ENCODE peak calls at places on chromosome 20, in five cellular contexts. Q is prostate gland, U is breast epithelium, Y is esophagus muscularis mucosa, X is upper lobe of left lung. I is an unnamed sample.

GRCh38 chr20:15818651-15819071 is 754.6 kb downstream of the KIF16B start:
- DNase-seq in Q (peak; percentile 8), U (no peak), Y (no peak), X (no peak), I (no peak)

GRCh38 chr20:17594443-17594842 is 24.6 kb downstream of the DSTN start:
- DNase-seq in Q (peak; percentile 93), U (peak; percentile 78), Y (no peak), X (peak; percentile 87), I (no peak)

GRCh38 chr20:11080010-11080409 is 406.2 kb upstream of the JAG1 start:
- DNase-seq in Q (no peak), U (no peak), Y (no peak), X (no peak), I (no peak)

GRCh38 chr20:32451682-32452461 is 93.7 kb downstream of the ASXL1 start:
- DNase-seq in Q (no peak), U (peak; percentile 41), Y (no peak), X (no peak), I (no peak)

GRCh38 chr20:1845701-1846100 is 49.5 kb upstream of the SIRPA start:
- DNase-seq in Q (no peak), U (no peak), Y (no peak), X (no peak), I (no peak)

GRCh38 chr20:9407805-9408421 is 106.5 kb upstream of the LAMP5 start:
- DNase-seq in Q (peak; percentile 53), U (peak; percentile 53), Y (no peak), X (peak; percentile 55), I (no peak)

GRCh38 chr20:46057856-46058655 is 29.0 kb downstream of the SLC12A5 start:
- DNase-seq in Q (no peak), U (no peak), Y (peak; percentile 91), X (peak; percentile 68), I (peak; percentile 56)

GRCh38 chr20:45951474-45951873 is 17.0 kb downstream of the PCIF1 start:
- DNase-seq in Q (no peak), U (no peak), Y (no peak), X (no peak), I (no peak)

GRCh38 chr20:58650181-58650775 is 805 bp upstream of the STX16 start:
- DNase-seq in Q (no peak), U (no peak), Y (peak; percentile 85), X (peak; percentile 24), I (peak; percentile 64)

GRCh38 chr20:33145521-33145920 is 22.4 kb upstream of the BPIFA2 start:
- DNase-seq in Q (no peak), U (no peak), Y (no peak), X (no peak), I (no peak)

GRCh38 chr20:57109151-57109953 is 157.1 kb downstream of the BMP7 start:
- DNase-seq in Q (no peak), U (no peak), Y (no peak), X (no peak), I (no peak)

GRCh38 chr20:19205999-19206398 is 6.4 kb upstream of the SLC24A3 start:
- DNase-seq in Q (peak; percentile 62), U (peak; percentile 80), Y (peak; percentile 96), X (peak; percentile 74), I (no peak)

GRCh38 chr20:61328906-61329558 is 77.0 kb downstream of the CDH4 start:
- DNase-seq in Q (no peak), U (no peak), Y (no peak), X (no peak), I (no peak)

GRCh38 chr20:47317127-47317895 is 39.2 kb downstream of the ZMYND8 start:
- DNase-seq in Q (peak; percentile 86), U (peak; percentile 65), Y (peak; percentile 98), X (peak; percentile 88), I (peak; percentile 98)

GRCh38 chr20:37401930-37402675 is 56.2 kb downstream of the SRC start:
- DNase-seq in Q (no peak), U (no peak), Y (no peak), X (no peak), I (no peak)

GRCh38 chr20:37403107-37404033 is 57.4 kb downstream of the SRC start:
- DNase-seq in Q (no peak), U (no peak), Y (no peak), X (no peak), I (no peak)

GRCh38 chr20:37406010-37406998 is 60.4 kb downstream of the SRC start:
- DNase-seq in Q (no peak), U (no peak), Y (no peak), X (peak; percentile 32), I (no peak)

GRCh38 chr20:37405351-37405897 is 59.5 kb downstream of the SRC start:
- DNase-seq in Q (no peak), U (no peak), Y (no peak), X (no peak), I (no peak)

GRCh38 chr20:37404461-37404881 is 58.5 kb downstream of the SRC start:
- DNase-seq in Q (no peak), U (no peak), Y (no peak), X (no peak), I (no peak)
- TF ChIP-seq POLR2AphosphoS5 in Q (no peak), U (no peak), Y (no peak), X (no peak), I (peak; percentile 15)

GRCh38 chr20:49281913-49282467 is 4.1 kb upstream of the ZNFX1 start:
- DNase-seq in Q (no peak), U (no peak), Y (no peak), X (no peak), I (no peak)

GRCh38 chr20:49278817-49279676 is 1.2 kb upstream of the ZNFX1 start:
- DNase-seq in Q (no peak), U (no peak), Y (no peak), X (peak; percentile 32), I (no peak)

GRCh38 chr20:49281059-49281912 is 3.4 kb upstream of the ZNFX1 start:
- DNase-seq in Q (no peak), U (no peak), Y (no peak), X (peak; percentile 35), I (no peak)

GRCh38 chr20:49279677-49280462 is 2.0 kb upstream of the ZNFX1 start:
- DNase-seq in Q (no peak), U (no peak), Y (no peak), X (no peak), I (no peak)

DNA sequence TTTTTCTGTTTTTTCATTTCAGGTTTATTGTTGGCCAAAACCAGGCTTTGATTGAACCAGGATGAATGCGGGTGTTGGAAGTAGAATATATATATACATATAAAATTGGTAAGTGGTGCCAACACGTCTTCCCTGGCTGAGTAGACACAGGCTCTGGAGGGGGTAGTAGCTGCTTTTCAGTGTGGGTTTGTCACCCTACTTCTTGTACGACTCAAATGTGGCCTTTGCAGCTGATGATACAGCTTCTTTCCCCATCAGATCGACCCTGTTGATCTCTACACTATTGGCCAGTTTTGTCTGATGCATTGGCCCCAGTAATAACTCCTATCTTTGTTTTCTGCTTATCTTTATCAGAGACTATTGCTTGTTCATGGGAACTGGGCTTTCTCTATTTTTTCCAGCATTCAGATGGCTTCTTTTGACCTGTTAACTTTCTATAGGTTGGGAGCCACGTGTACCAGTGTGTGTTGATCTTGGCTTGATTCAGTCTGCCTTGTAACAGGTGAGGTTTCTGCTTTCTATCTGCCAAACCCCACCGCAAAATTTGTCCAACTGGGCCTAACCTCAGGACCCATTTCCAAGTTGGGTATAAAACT is 2.7 kb upstream of the ZNFX1 start:
- DNase-seq in Q (no peak), U (no peak), Y (no peak), X (no peak), I (no peak)
- H3K4me1 ChIP-seq in Q (peaks cover 20% of the 10 kb centered on the region), U (peaks cover 10% of the 10 kb centered on the region), Y (peaks cover 64% of the 10 kb centered on the region), X (peaks cover 46% of the 10 kb centered on the region), I (peaks cover 67% of the 10 kb centered on the region)

DNA sequence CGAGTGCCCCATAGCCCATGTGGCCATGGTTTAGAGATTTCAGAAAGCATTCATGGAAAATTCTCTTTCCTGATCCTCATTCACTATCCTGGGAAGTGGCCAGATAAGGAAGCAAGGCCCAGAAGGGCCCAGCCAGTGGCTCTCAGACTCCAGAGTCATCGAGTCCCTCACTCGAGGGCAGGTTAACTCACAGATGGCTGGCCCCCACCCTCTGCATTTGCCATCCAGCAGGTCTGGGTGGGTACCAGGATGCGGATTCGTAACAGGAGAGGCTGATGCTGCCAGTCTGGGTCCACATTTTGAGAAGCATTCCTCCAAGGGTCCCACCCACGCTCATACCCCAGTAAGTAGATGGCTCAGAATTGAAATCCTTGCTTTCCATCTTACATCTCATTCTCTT is 3.8 kb upstream of the SSTR4 start:
- DNase-seq in Q (no peak), U (no peak), Y (no peak), X (no peak), I (no peak)
- H3K27ac ChIP-seq in Q (no peak overlapping the region), U (no peak overlapping the region), Y (no peak overlapping the region), X (no peak overlapping the region), I (no peak overlapping the region)

DNA sequence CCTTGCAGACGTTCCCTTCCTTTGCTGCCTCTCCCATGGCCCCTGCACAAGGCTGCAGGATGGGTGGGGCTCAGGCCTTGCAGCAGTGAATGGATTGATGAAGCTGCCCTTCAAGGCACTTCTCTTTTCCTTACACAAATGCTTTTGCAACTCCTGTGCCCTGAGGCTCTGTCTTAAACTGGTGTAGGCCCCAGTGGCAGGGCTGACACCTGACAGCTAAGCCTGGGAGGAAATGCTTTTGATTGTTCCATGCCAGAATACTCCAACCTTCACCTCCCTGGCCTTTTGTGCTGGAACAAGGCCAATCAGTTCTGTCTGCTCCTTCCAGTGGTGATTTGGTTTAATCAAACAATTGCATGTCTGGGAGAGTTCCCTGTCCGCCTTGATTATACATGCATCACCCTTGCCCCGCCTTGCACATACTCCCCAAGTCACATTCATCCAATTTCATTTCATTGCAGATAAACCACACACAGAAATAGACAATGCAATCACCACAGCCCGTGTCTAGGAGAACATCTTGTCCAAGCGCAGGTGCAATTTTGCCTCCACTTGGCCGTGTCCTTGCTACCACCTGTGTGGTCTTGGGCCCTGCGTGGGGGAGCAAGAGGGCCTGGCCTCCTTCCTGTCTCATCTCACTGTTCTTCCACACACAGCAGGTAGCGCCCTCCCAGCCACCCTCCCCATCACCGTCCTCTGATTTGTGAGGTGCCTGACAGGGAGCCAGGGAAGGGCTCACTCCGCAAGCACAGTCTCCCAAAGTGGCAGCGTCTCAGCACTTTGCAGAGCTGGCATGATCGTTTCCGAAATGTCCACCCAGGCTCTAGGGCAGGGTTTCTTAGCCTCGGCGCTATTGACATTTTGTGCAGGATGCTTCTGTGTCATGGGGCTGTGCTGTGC is 120.4 kb downstream of the CDH26 start:
- DNase-seq in Q (no peak), U (no peak), Y (no peak), X (peak; percentile 47), I (no peak)
- TF ChIP-seq POLR2AphosphoS5 in Q (no peak), U (no peak), Y (no peak), X (no peak), I (no peak)

GRCh38 chr20:63210011-63210605 is 5.8 kb downstream of the YTHDF1 start:
- DNase-seq in Q (no peak), U (no peak), Y (no peak), X (no peak), I (no peak)
- H3K4me1 ChIP-seq in Q (peaks cover 17% of the 10 kb centered on the region), U (peaks cover 6% of the 10 kb centered on the region), Y (peaks cover 91% of the 10 kb centered on the region), X (peaks cover 31% of the 10 kb centered on the region), I (peaks cover 48% of the 10 kb centered on the region)

GRCh38 chr20:36471885-36472642 is 69.3 kb upstream of the MYL9 start:
- DNase-seq in Q (no peak), U (no peak), Y (no peak), X (no peak), I (no peak)
- H3K27ac ChIP-seq in Q (peak overlapping the region; percentile 77), U (peak overlapping the region; percentile 83), Y (peak overlapping the region; percentile 99), X (peak overlapping the region; percentile 97), I (peak overlapping the region; percentile 90)

GRCh38 chr20:38084425-38084951 is 50.9 kb downstream of the RPRD1B start:
- DNase-seq in Q (peak; percentile 37), U (no peak), Y (peak; percentile 90), X (no peak), I (no peak)
- TF ChIP-seq POLR2AphosphoS5 in Q (peak; percentile 69), U (no peak), Y (peak; percentile 76), X (peak; percentile 28), I (no peak)

GRCh38 chr20:44405246-44405645 is 49.7 kb downstream of the HNF4A start:
- DNase-seq in Q (no peak), U (no peak), Y (no peak), X (no peak), I (no peak)
- H3K4me1 ChIP-seq in Q (no peaks in the 10 kb centered on the region), U (no peaks in the 10 kb centered on the region), Y (no peaks in the 10 kb centered on the region), X (no peaks in the 10 kb centered on the region), I (no peaks in the 10 kb centered on the region)